ENCODE peak calls at places on chromosomes 7 and 10, in ten cellular contexts. W is A549, C is transverse colon, A is AG04450, T is PC-3, V is astrocyte, Y is mammary epithelial cell, U is lower lobe of right lung, F is WERI-Rb-1, B is cardiac muscle cell. O is an unnamed sample.

GRCh38 chr7:86846494-86847190 is 202.9 kb downstream of the GRM3 start:
- DNase-seq in W (peak; percentile 41), C (peak; percentile 54), A (no peak), T (peak; percentile 92), V (no peak), Y (no peak), U (no peak), F (no peak), B (no peak), O (no peak)

GRCh38 chr7:25069900-25070443 is 55.1 kb downstream of the CYCS start:
- DNase-seq in W (peak; percentile 82), C (peak; percentile 39), A (peak; percentile 56), T (peak; percentile 87), V (peak; percentile 60), Y (peak; percentile 45), U (peak; percentile 55), F (peak; percentile 40), B (peak; percentile 80), O (no peak)

GRCh38 chr10:125121003-125121402 is 39.4 kb downstream of the CTBP2 start:
- DNase-seq in W (no peak), C (peak; percentile 30), A (no peak), T (peak; percentile 19), V (no peak), Y (peak; percentile 92), U (no peak), F (no peak), B (no peak), O (no peak)

GRCh38 chr10:97497572-97498075 is 598 bp downstream of the MMS19 start:
- DNase-seq in W (peak; percentile 89), C (peak; percentile 84), A (peak; percentile 38), T (peak; percentile 71), V (peak; percentile 68), Y (peak; percentile 78), U (peak; percentile 86), F (peak; percentile 91), B (peak; percentile 67), O (peak; percentile 63)

GRCh38 chr7:113321201-113321600 is 202.8 kb upstream of the SMIM30 start:
- DNase-seq in W (no peak), C (no peak), A (no peak), T (no peak), V (peak; percentile 2), Y (no peak), U (no peak), F (no peak), B (no peak), O (no peak)

GRCh38 chr7:81842361-81842760 is 72.5 kb upstream of the HGF start:
- DNase-seq in W (no peak), C (no peak), A (no peak), T (no peak), V (no peak), Y (no peak), U (no peak), F (no peak), B (no peak), O (no peak)

GRCh38 chr10:69629897-69630650 is at the start of gene FAM241B:
- DNase-seq in W (peak; percentile 70), C (peak; percentile 84), A (no peak), T (peak; percentile 91), V (peak; percentile 16), Y (peak; percentile 69), U (peak; percentile 85), F (peak; percentile 83), B (peak; percentile 84), O (peak; percentile 75)

GRCh38 chr7:6705959-6706665 is 635 bp downstream of the ZNF12 start:
- DNase-seq in W (peak; percentile 51), C (peak; percentile 16), A (no peak), T (no peak), V (peak; percentile 18), Y (peak; percentile 30), U (peak; percentile 54), F (peak; percentile 27), B (peak; percentile 70), O (peak; percentile 52)

GRCh38 chr10:6612371-6612770 is 32.3 kb upstream of the PRKCQ start:
- DNase-seq in W (no peak), C (no peak), A (no peak), T (no peak), V (no peak), Y (peak; percentile 37), U (no peak), F (no peak), B (no peak), O (no peak)

GRCh38 chr7:38428040-38428439 is 154.6 kb upstream of the TARP start:
- DNase-seq in W (no peak), C (no peak), A (no peak), T (no peak), V (peak; percentile 6), Y (no peak), U (no peak), F (no peak), B (no peak), O (no peak)

GRCh38 chr10:114829160-114829909 is 7.8 kb downstream of the FHIP2A start:
- DNase-seq in W (no peak), C (no peak), A (no peak), T (no peak), V (no peak), Y (no peak), U (no peak), F (no peak), B (no peak), O (no peak)

GRCh38 chr10:80454526-80455460 is 683 bp downstream of the TSPAN14 start:
- DNase-seq in W (no peak), C (peak; percentile 86), A (no peak), T (no peak), V (no peak), Y (peak; percentile 39), U (peak; percentile 76), F (peak; percentile 34), B (peak; percentile 69), O (peak; percentile 81)

GRCh38 chr7:8190121-8190895 is 71.7 kb downstream of the ICA1 start:
- DNase-seq in W (peak; percentile 43), C (peak; percentile 59), A (peak; percentile 6), T (peak; percentile 66), V (peak; percentile 23), Y (peak; percentile 41), U (no peak), F (peak; percentile 61), B (peak; percentile 68), O (no peak)

GRCh38 chr10:35126062-35126529 is 550 bp upstream of the CREM start:
- DNase-seq in W (no peak), C (no peak), A (no peak), T (no peak), V (no peak), Y (no peak), U (no peak), F (no peak), B (no peak), O (peak; percentile 43)

GRCh38 chr10:132294561-132295320 is 13.0 kb downstream of the STK32C start:
- DNase-seq in W (no peak), C (no peak), A (no peak), T (no peak), V (no peak), Y (no peak), U (peak; percentile 32), F (no peak), B (peak; percentile 69), O (no peak)

GRCh38 chr10:37680243-37680683 is 177.1 kb downstream of the ZNF248 start:
- DNase-seq in W (no peak), C (no peak), A (no peak), T (no peak), V (no peak), Y (no peak), U (no peak), F (no peak), B (no peak), O (no peak)

GRCh38 chr10:37679465-37679864 is 177.9 kb downstream of the ZNF248 start:
- DNase-seq in W (no peak), C (no peak), A (no peak), T (no peak), V (no peak), Y (no peak), U (no peak), F (no peak), B (no peak), O (no peak)

GRCh38 chr10:37682617-37683016 is 174.8 kb downstream of the ZNF248 start:
- DNase-seq in W (no peak), C (no peak), A (no peak), T (no peak), V (no peak), Y (no peak), U (no peak), F (no peak), B (no peak), O (no peak)

GRCh38 chr10:37681617-37681999 is 175.8 kb downstream of the ZNF248 start:
- DNase-seq in W (no peak), C (no peak), A (no peak), T (no peak), V (no peak), Y (no peak), U (no peak), F (no peak), B (no peak), O (no peak)

GRCh38 chr10:37680716-37681616 is 176.4 kb downstream of the ZNF248 start:
- DNase-seq in W (no peak), C (no peak), A (no peak), T (no peak), V (no peak), Y (no peak), U (no peak), F (no peak), B (no peak), O (no peak)
- H3K9me3 ChIP-seq in W (peaks cover 2% of the 10 kb centered on the region), C (no peaks in the 10 kb centered on the region), A (peaks cover 76% of the 10 kb centered on the region), T (no peaks in the 10 kb centered on the region), V (peaks cover 6% of the 10 kb centered on the region), Y (peaks cover 34% of the 10 kb centered on the region), U (no peaks in the 10 kb centered on the region), F (no peaks in the 10 kb centered on the region), B (no peaks in the 10 kb centered on the region), O (no peaks in the 10 kb centered on the region)

GRCh38 chr10:60781678-60782077 is 3.4 kb downstream of the CDK1 start:
- DNase-seq in W (no peak), C (no peak), A (no peak), T (no peak), V (no peak), Y (no peak), U (no peak), F (no peak), B (no peak), O (no peak)
- H3K27ac ChIP-seq in W (peak overlapping the region; percentile 48), C (no peak overlapping the region), A (no peak overlapping the region), T (no peak overlapping the region), V (no peak overlapping the region), Y (no peak overlapping the region), U (no peak overlapping the region), F (no peak overlapping the region), B (no peak overlapping the region), O (no peak overlapping the region)

GRCh38 chr7:50479743-50480517 is 29.8 kb upstream of the FIGNL1 start:
- DNase-seq in W (no peak), C (no peak), A (no peak), T (no peak), V (no peak), Y (no peak), U (no peak), F (no peak), B (no peak), O (no peak)
- TF ChIP-seq CTCF in W (no peak), C (no peak), A (no peak), T (no peak), V (no peak), Y (no peak), U (no peak), F (no peak), B (no peak), O (no peak)

DNA sequence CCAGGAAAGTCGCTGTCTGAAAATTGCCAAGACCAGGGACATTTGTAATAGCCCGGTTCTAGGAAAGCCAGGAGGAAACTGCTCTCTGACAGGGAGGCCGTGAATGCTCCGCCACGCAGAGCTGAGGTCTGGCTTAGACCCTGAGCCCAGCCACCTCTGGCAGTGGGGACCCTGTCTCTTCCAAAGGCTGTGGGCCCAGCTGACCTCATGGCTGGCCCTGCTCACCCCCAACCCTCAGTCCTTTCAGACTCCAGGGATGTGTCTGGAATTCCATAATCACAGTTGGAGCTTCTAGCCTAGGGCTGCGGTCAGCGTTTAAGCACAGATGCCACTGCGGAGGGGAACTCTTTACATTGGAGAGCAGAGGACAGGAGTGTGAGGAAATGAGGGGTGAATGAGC is 6.6 kb upstream of the VIPR2 start:
- DNase-seq in W (no peak), C (no peak), A (no peak), T (no peak), V (no peak), Y (no peak), U (no peak), F (no peak), B (no peak), O (no peak)
- H3K9me3 ChIP-seq in W (no peaks in the 10 kb centered on the region), C (no peaks in the 10 kb centered on the region), A (peaks cover 67% of the 10 kb centered on the region), T (no peaks in the 10 kb centered on the region), V (no peaks in the 10 kb centered on the region), Y (peaks cover 17% of the 10 kb centered on the region), U (no peaks in the 10 kb centered on the region), F (no peaks in the 10 kb centered on the region), B (no peaks in the 10 kb centered on the region), O (no peaks in the 10 kb centered on the region)

O was measured in pancreas.